ENCODE peak calls at places on chromosomes 6 and 20, in ten cellular contexts. K is stomach; G is BE2C; F is naive thymus-derived CD4-positive, alpha-beta T cell; O is NT2/D1; U is effector memory CD4-positive, alpha-beta T cell; J is CD8-positive, alpha-beta T cell; W is lung; V is cardiac muscle cell; E is adrenal gland. L is an unnamed sample. For H3K4me1, the result is how much of the 10 kb centered on the place peaks cover.

GRCh38 chr20:47019106-47019824 is 124.6 kb downstream of the EYA2 start:
- DNase-seq in G (no peak), J (no peak), K (no peak), V (peak), O (peak), E (peak), F (no peak), W (peak), U (no peak), L (no peak)

GRCh38 chr6:17354700-17355403 is 38.5 kb upstream of the CAP2 start:
- DNase-seq in K (no peak), J (no peak), V (no peak), W (no peak), G (no peak), F (no peak), O (no peak), E (no peak), U (no peak), L (no peak)

GRCh38 chr6:158793432-158793831 is 25.7 kb downstream of the EZR start:
- DNase-seq in G (no peak), K (peak), J (no peak), E (no peak), W (no peak), U (no peak), F (no peak), V (peak), O (peak), L (peak)

GRCh38 chr20:15564981-15565380 is 1008.3 kb downstream of the KIF16B start:
- DNase-seq in O (no peak), K (no peak), U (no peak), W (no peak), G (no peak), J (no peak), V (no peak), E (no peak), F (no peak), L (peak)

GRCh38 chr20:24585796-24586522 is 116.5 kb downstream of the SYNDIG1 start:
- DNase-seq in E (no peak), W (no peak), U (no peak), J (no peak), G (no peak), K (no peak), O (no peak), V (no peak), F (no peak), L (no peak)

GRCh38 chr20:37245181-37245580 is 16.4 kb downstream of the GHRH start:
- DNase-seq in O (no peak), J (no peak), E (no peak), F (no peak), G (no peak), W (no peak), K (no peak), V (no peak), U (no peak), L (no peak)

GRCh38 chr6:169837529-169838250 is 86.3 kb downstream of the ERMARD start:
- DNase-seq in F (no peak), W (peak), J (no peak), E (no peak), O (no peak), G (no peak), K (peak), V (no peak), U (no peak), L (no peak)

GRCh38 chr6:1553562-1554088 is 56.1 kb upstream of the FOXC1 start:
- DNase-seq in E (no peak), V (no peak), G (no peak), W (no peak), J (no peak), K (no peak), F (no peak), O (no peak), U (no peak), L (no peak)

GRCh38 chr20:42530855-42531674 is 658.6 kb downstream of the PTPRT start:
- DNase-seq in U (no peak), G (no peak), J (no peak), F (no peak), V (peak), O (peak), E (no peak), W (no peak), K (no peak), L (no peak)

GRCh38 chr6:158518196-158519127 is 41.4 kb upstream of the TMEM181 start:
- DNase-seq in J (peak), W (no peak), F (peak), K (peak), U (peak), G (peak), V (peak), E (peak), O (peak), L (peak)

GRCh38 chr6:169189227-169189626 is 64.4 kb downstream of the THBS2 start:
- DNase-seq in E (no peak), J (no peak), G (no peak), U (no peak), F (no peak), W (no peak), K (no peak), V (no peak), O (no peak), L (no peak)

GRCh38 chr20:50304883-50305635 is 114.4 kb downstream of the CEBPB start:
- DNase-seq in W (peak), O (no peak), V (no peak), U (no peak), J (no peak), G (peak), E (peak), K (peak), F (no peak), L (no peak)

GRCh38 chr20:64077094-64077493 is 2.2 kb downstream of the RGS19 start:
- DNase-seq in F (no peak), V (no peak), W (no peak), G (no peak), K (no peak), J (no peak), E (no peak), O (no peak), U (no peak), L (no peak)

GRCh38 chr20:46350201-46350985 is 42.1 kb upstream of the CDH22 start:
- DNase-seq in G (peak), F (no peak), V (no peak), O (peak), J (no peak), E (peak), U (no peak), K (no peak), W (no peak), L (peak)

GRCh38 chr6:28884423-28885148 is 39.2 kb downstream of the TRIM27 start:
- DNase-seq in W (no peak), K (no peak), F (peak), O (no peak), G (no peak), V (no peak), E (no peak), J (peak), U (peak), L (no peak)

GRCh38 chr6:139970591-139970991 is 596.1 kb upstream of the CITED2 start:
- DNase-seq in V (no peak), E (no peak), G (no peak), W (no peak), F (no peak), U (no peak), O (no peak), K (no peak), J (no peak), L (no peak)

GRCh38 chr6:148509152-148509571 is 166.5 kb downstream of the SASH1 start:
- DNase-seq in V (no peak), F (no peak), O (no peak), W (no peak), E (no peak), G (no peak), J (no peak), U (no peak), K (no peak), L (no peak)

GRCh38 chr6:30192076-30192475 is 21.1 kb downstream of the TRIM26 start:
- DNase-seq in E (no peak), F (no peak), J (no peak), O (no peak), K (no peak), G (no peak), V (no peak), W (no peak), U (no peak), L (no peak)

GRCh38 chr6:37622639-37623038 is 75.0 kb downstream of the MDGA1 start:
- DNase-seq in W (no peak), E (no peak), O (no peak), V (no peak), G (no peak), K (no peak), U (no peak), J (no peak), F (peak), L (no peak)

GRCh38 chr6:170473226-170473789 is 79.8 kb downstream of the PSMB1 start:
- DNase-seq in G (no peak), O (no peak), V (no peak), F (no peak), U (no peak), W (no peak), J (no peak), E (no peak), K (no peak), L (no peak)

GRCh38 chr20:25459111-25459830 is 51.8 kb downstream of the GINS1 start:
- DNase-seq in F (no peak), J (no peak), E (no peak), U (no peak), K (no peak), G (no peak), W (no peak), O (no peak), V (no peak), L (no peak)

GRCh38 chr6:80382796-80383195 is 276.3 kb downstream of the BCKDHB start:
- DNase-seq in U (no peak), W (no peak), G (peak), J (no peak), V (no peak), E (no peak), K (no peak), O (no peak), F (no peak), L (no peak)

GRCh38 chr20:48656661-48657211 is 171.1 kb downstream of the PREX1 start:
- DNase-seq in J (no peak), U (no peak), O (no peak), G (peak), E (no peak), K (peak), V (no peak), W (no peak), F (no peak), L (peak)

GRCh38 chr20:48791666-48792071 is 36.1 kb downstream of the PREX1 start:
- DNase-seq in J (no peak), V (no peak), W (no peak), F (no peak), G (no peak), E (no peak), K (no peak), U (no peak), O (no peak), L (no peak)

GRCh38 chr6:75023634-75024033 is 182.2 kb downstream of the COL12A1 start:
- DNase-seq in O (no peak), J (no peak), F (no peak), G (no peak), W (no peak), E (no peak), K (no peak), V (no peak), U (no peak), L (no peak)

GRCh38 chr20:34948030-34948429 is 7.6 kb downstream of the GSS start:
- DNase-seq in U (no peak), O (no peak), K (no peak), V (no peak), J (no peak), F (no peak), G (no peak), E (no peak), W (no peak), L (no peak)

GRCh38 chr6:139290787-139291294 is 957 bp downstream of the TXLNB start:
- DNase-seq in U (no peak), E (peak), J (peak), K (no peak), G (no peak), F (no peak), W (no peak), V (peak), O (no peak), L (no peak)

GRCh38 chr6:108666656-108667260 is 106.0 kb downstream of the FOXO3 start:
- DNase-seq in J (no peak), O (peak), F (no peak), U (no peak), E (no peak), K (no peak), W (no peak), G (no peak), V (peak), L (no peak)

GRCh38 chr6:6696867-6697531 is 108.5 kb downstream of the LY86 start:
- DNase-seq in G (peak), O (peak), F (peak), K (peak), E (peak), V (peak), J (no peak), W (peak), U (no peak), L (peak)

GRCh38 chr6:156102129-156102528 is 646.5 kb upstream of the NOX3 start:
- DNase-seq in F (no peak), K (no peak), W (no peak), V (no peak), J (no peak), O (no peak), U (no peak), E (no peak), G (peak), L (peak)

GRCh38 chr6:28643017-28643740 is 117.5 kb downstream of the GPX5 start:
- DNase-seq in F (peak), J (no peak), G (peak), V (no peak), O (peak), U (no peak), K (no peak), W (no peak), E (no peak), L (peak)

GRCh38 chr20:63094767-63095499 is 88.2 kb upstream of the BHLHE23 start:
- DNase-seq in J (no peak), F (peak), K (no peak), U (no peak), G (peak), E (peak), O (no peak), W (no peak), V (no peak), L (no peak)

GRCh38 chr20:4593149-4593525 is 128.6 kb upstream of the PRND start:
- DNase-seq in U (no peak), J (no peak), W (no peak), O (no peak), F (no peak), K (no peak), E (no peak), G (no peak), V (no peak), L (no peak)

GRCh38 chr6:45253457-45253856 is 74.7 kb upstream of the RUNX2 start:
- DNase-seq in J (no peak), K (no peak), U (no peak), E (no peak), V (no peak), F (no peak), G (no peak), O (no peak), W (no peak), L (no peak)

GRCh38 chr20:48919882-48920526 is 1.5 kb upstream of the ARFGEF2 start:
- DNase-seq in K (no peak), U (no peak), O (peak), F (no peak), V (no peak), G (peak), E (peak), J (no peak), W (no peak), L (no peak)

DNA sequence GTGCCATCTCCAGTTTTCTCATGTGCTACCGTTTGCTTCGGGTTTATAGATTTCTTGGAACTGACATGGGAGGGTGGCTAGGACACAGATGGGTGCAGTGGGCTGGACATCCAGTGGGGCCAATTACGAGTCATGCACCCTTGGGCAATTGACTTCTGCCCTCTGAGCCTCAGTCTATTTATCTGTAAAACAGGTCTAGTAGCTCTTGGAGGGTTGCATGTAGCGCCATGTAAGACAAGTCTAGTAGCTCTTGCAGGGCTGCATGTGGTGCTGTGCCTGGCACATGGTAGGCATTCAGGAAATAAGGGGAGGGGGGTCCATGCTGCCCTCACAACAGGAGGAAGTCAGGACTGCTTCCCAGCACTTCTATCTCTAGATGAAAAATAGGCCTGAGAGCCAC is 15.3 kb downstream of the PMEPA1 start:
- DNase-seq in E (no peak), U (no peak), J (no peak), F (no peak), G (no peak), V (no peak), O (no peak), K (no peak), W (no peak), L (no peak)
- H3K4me1 ChIP-seq in E (under half), U (under half), J (under half), F (under half), G (under half), V (under half), O (under half), K (half or more), W (under half), L (under half)

DNA sequence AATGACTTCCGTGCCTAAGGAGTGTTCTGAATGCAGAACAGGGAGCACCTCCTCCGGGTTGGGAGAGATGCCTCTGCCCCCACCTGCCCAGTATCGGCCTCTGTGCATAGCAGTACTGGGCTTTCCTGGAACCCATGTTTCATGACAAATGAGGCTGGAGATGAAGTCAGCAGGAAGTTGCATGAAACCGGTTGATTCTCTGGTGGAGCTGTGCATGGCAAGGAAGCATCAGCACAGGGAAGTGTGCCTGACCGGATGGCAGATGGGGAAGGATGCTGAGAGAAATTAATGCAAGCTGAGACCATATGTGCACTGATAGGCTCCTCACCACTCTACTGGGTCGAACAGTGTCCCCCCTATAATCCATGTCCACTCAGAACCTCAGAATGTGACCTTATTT is 155.5 kb downstream of the CDH26 start:
- DNase-seq in F (no peak), O (no peak), W (no peak), U (no peak), V (no peak), K (peak), G (no peak), E (no peak), J (no peak), L (no peak)
- H3K4me1 ChIP-seq in F (under half), O (under half), W (under half), U (under half), V (under half), K (under half), G (under half), E (under half), J (under half), L (under half)

GRCh38 chr6:20707166-20707485 is 172.9 kb downstream of the CDKAL1 start:
- DNase-seq in W (no peak), U (no peak), E (no peak), V (no peak), G (peak), K (no peak), J (no peak), O (no peak), F (no peak), L (no peak)

GRCh38 chr6:20709451-20709850 is 175.2 kb downstream of the CDKAL1 start:
- DNase-seq in G (no peak), U (no peak), F (no peak), W (no peak), K (no peak), E (no peak), V (no peak), O (no peak), J (no peak), L (no peak)

GRCh38 chr6:20707870-20708269 is 173.6 kb downstream of the CDKAL1 start:
- DNase-seq in F (no peak), E (no peak), V (no peak), K (no peak), U (no peak), W (no peak), J (no peak), G (no peak), O (no peak), L (no peak)

GRCh38 chr6:20706293-20707165 is 172.3 kb downstream of the CDKAL1 start:
- DNase-seq in V (no peak), J (no peak), W (no peak), K (no peak), E (no peak), G (no peak), O (no peak), F (no peak), U (no peak), L (no peak)

DNA sequence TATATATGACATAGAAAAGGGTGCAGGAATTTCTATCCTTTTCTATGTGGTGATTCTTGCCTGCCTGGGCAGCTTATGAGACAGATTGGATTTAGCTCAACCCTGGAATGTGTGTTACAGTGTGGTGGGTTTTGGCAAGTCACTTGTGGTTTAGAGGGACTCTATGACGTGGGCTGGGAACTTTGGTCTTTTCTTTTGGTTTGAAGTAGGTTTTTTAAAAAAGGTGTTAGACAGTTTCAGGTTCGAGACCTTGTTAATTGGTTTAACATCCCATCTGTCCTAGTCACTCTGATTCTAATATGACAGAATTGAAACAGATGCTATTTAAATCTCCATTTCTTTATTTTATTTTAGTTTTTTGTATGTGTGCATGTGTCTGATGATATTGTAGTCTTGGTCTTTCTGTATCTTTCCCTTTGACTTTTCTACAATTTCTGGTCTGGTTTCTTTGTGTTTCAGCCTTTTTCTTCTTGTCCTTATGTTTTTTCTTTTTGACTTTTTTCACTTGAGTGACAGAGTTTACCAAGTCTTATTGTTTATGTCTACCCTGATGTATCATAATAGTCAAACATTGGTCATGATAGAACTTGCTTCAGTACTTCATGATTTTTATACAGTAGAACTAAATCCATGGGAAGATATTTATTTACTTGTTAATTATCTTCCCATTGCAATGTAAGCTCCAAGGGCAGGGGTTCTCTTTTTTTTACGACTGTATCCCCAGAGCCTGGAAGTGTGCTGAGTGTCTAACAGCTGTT is 174.3 kb downstream of the CDKAL1 start:
- DNase-seq in G (no peak), J (peak), K (no peak), F (no peak), O (no peak), W (no peak), V (no peak), E (no peak), U (no peak), L (no peak)
- H3K4me1 ChIP-seq in G (under half), J (under half), K (under half), F (under half), O (under half), W (under half), V (under half), E (under half), U (under half), L (under half)

GRCh38 chr6:155040946-155041345 is 45.8 kb downstream of the TIAM2 start:
- DNase-seq in V (no peak), O (no peak), F (no peak), E (no peak), J (no peak), K (no peak), W (no peak), U (no peak), G (no peak), L (peak)
- H3K4me1 ChIP-seq in V (under half), O (under half), F (under half), E (under half), J (under half), K (under half), W (under half), U (under half), G (under half), L (under half)

L was measured in HAP-1.